ENCODE peak calls at places on chromosome 9, in five cellular contexts. G is prostate gland; T is lower leg skin; B is CD8-positive, alpha-beta T cell; E is foreskin fibroblast. R is an unnamed sample.
A peak's percentile ranks its signal among the peaks of the same experiment; 100 is the strongest.

GRCh38 chr9:73782166-73782565 is 630.5 kb downstream of the ANXA1 start:
- DNase-seq in E (peak; percentile 66), B (no peak), G (no peak), T (no peak), R (no peak)

GRCh38 chr9:70043689-70044449 is at the start of gene MAMDC2:
- DNase-seq in E (peak; percentile 80), B (no peak), T (peak; percentile 93), G (no peak), R (no peak)

GRCh38 chr9:81372628-81373191 is 316.6 kb downstream of the TLE1 start:
- DNase-seq in G (peak; percentile 29), B (no peak), T (no peak), E (no peak), R (no peak)

GRCh38 chr9:130042406-130042930 is 521 bp downstream of the FNBP1 start:
- DNase-seq in T (peak; percentile 87), G (no peak), E (peak; percentile 58), B (peak; percentile 21), R (no peak)

GRCh38 chr9:109477269-109478203 is 20.6 kb downstream of the PTPN3 start:
- DNase-seq in T (no peak), E (no peak), B (no peak), G (no peak), R (no peak)

GRCh38 chr9:112711050-112711689 is 6.7 kb downstream of the INIP start:
- DNase-seq in T (no peak), B (no peak), G (no peak), E (peak; percentile 76), R (peak; percentile 12)

GRCh38 chr9:87076825-87077224 is 129.5 kb upstream of the GAS1 start:
- DNase-seq in B (no peak), G (no peak), T (no peak), E (peak; percentile 42), R (no peak)

GRCh38 chr9:91154686-91155085 is 207.0 kb downstream of the AUH start:
- DNase-seq in E (peak; percentile 58), G (no peak), B (no peak), T (peak; percentile 50), R (no peak)

GRCh38 chr9:108552459-108553040 is 303.2 kb downstream of the ACTL7B start:
- DNase-seq in T (no peak), G (peak; percentile 82), B (no peak), E (no peak), R (no peak)

GRCh38 chr9:3477236-3477834 is 48.5 kb downstream of the RFX3 start:
- DNase-seq in G (no peak), E (no peak), T (no peak), B (no peak), R (no peak)
- H3K4me3 ChIP-seq in G (no peak overlapping the region), E (no peak overlapping the region), T (no peak overlapping the region), B (peak overlapping the region; percentile 13), R (no peak overlapping the region)

GRCh38 chr9:84419203-84419602 is 78.6 kb upstream of the SLC28A3 start:
- DNase-seq in T (no peak), B (no peak), G (no peak), E (no peak), R (no peak)
- TF ChIP-seq CTCF in T (no peak), B (no peak), G (no peak), E (no peak), R (no peak)

GRCh38 chr9:122225323-122226141 is 3.2 kb downstream of the LHX6 start:
- DNase-seq in E (no peak), B (no peak), G (no peak), T (peak; percentile 77), R (no peak)
- H3K4me3 ChIP-seq in E (no peak overlapping the region), B (no peak overlapping the region), G (no peak overlapping the region), T (no peak overlapping the region), R (no peak overlapping the region)

DNA sequence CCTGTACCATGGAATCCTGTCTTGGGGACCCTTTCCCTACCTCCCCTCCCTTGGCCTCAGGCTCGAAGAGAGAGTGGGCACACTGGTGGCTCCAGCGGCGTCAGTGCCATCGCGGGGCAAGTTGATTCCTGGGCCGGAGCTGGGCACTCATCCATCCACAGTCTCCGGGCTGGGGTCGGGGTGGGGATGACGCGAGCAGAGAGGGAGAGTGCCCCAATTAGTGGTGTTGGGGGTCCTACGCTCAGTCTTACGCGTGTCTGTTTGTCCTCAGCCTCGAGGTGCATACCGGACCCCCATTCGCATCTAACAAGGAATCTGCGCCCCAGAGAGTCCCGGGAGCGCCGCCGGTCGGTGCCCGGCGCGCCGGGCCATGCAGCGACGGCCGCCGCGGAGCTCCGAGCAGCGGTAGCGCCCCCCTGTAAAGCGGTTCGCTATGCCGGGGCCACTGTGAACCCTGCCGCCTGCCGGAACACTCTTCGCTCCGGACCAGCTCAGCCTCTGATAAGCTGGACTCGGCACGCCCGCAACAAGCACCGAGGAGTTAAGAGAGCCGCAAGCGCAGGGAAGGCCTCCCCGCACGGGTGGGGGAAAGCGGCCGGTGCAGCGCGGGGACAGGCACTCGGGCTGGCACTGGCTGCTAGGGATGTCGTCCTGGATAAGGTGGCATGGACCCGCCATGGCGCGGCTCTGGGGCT is 724 bp downstream of the NTRK2 start:
- DNase-seq in B (no peak), G (no peak), E (peak; percentile 27), T (peak; percentile 87), R (no peak)
- TF ChIP-seq CTCF in B (no peak), G (no peak), E (no peak), T (no peak), R (no peak)

DNA sequence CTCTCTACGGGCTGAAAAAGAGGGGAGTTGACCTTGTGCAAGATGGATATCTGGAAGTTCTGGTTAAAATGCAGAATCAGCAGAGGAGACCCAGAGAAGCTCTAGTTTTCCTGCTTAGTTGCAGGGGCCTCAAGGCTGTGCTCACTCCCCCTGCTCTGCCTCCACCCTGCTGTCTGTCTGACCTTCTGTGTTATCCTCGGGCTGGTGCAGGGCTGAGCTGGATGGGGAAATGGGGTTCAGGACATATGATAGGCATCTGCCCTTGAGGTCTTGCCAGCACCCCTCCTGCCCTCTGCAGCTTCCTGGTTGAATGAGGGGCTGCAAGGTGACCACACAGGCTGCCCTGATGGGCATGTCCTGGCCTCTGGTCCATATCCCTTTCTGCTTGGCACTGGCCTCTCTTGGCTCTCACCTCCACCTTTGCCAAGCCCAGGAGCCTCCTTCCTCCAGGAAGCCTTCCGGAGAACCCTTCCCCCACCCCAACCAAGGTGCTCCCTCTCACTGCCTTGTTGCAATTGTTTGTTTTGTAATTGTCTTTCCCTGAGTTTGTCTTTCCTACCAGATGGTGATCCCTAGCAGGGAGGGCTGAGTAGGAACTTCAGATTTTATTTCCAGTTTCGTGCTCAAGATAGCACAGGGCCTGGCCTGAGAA is 1.3 kb downstream of the TMEM268 start:
- DNase-seq in B (no peak), E (no peak), G (no peak), T (peak; percentile 81), R (no peak)
- H3K4me3 ChIP-seq in B (peak overlapping the region; percentile 90), E (peak overlapping the region; percentile 76), G (peak overlapping the region; percentile 61), T (peak overlapping the region; percentile 55), R (peak overlapping the region; percentile 62)

GRCh38 chr9:99264070-99264469 is 42.0 kb downstream of the SEC61B start:
- DNase-seq in E (peak; percentile 37), B (no peak), T (no peak), G (no peak), R (no peak)
- TF ChIP-seq CTCF in E (peak; percentile 34), B (no peak), T (no peak), G (no peak), R (peak; percentile 35)

DNA sequence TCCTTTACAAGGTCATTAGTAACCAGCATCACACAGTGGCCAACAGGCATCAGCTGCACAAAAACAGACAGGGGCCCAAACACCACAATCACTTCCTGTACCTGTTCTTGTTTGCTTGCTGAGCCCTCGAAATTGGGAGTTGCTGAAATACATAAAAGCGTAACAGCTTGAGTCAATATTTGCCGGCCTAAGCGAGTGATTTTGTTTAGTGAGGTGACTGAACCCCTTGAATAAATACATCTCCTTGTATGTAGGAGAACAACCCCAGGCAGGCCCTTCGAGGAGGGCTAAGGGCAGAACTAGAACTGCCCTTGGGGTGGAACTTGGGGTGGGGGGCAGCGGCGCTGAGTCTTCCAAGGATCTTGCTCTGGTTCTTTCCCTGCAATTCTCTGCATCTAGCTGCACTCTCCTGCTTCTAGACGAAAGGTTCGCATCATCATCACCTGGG is 502.5 kb downstream of the RASEF start:
- DNase-seq in E (no peak), B (no peak), T (no peak), G (peak; percentile 59), R (no peak)
- H3K4me3 ChIP-seq in E (no peak overlapping the region), B (no peak overlapping the region), T (no peak overlapping the region), G (no peak overlapping the region), R (no peak overlapping the region)

DNA sequence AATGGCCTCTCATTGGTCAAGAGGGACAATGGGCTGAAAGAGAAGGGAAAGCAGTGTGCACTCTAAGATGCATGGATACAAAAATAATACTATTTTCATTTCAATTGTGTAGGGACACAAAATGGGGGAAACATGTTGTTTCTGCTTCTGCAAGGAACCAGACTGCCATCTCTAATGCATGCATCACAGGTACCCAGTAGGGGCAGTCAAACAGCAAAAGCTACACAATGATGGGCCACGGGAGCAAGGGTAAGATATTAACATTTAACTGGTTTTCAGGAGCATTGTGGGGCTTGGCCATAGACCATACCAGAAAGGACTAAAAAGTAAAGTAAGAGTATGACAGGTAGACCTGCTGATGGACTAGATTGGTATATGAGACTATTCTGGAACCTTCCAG is 535.8 kb downstream of the SPATA31D1 start:
- DNase-seq in T (no peak), G (no peak), E (no peak), B (no peak), R (no peak)
- TF ChIP-seq CTCF in T (no peak), G (no peak), E (no peak), B (no peak), R (peak; percentile 7)

GRCh38 chr9:107177243-107177839 is 105.7 kb upstream of the RAD23B start:
- DNase-seq in G (no peak), T (no peak), E (no peak), B (no peak), R (no peak)
- H3K4me3 ChIP-seq in G (no peak overlapping the region), T (no peak overlapping the region), E (no peak overlapping the region), B (no peak overlapping the region), R (no peak overlapping the region)

GRCh38 chr9:20015427-20015931 is 226.6 kb upstream of the SLC24A2 start:
- DNase-seq in G (no peak), E (no peak), T (no peak), B (no peak), R (no peak)

GRCh38 chr9:20022410-20022809 is 233.6 kb upstream of the SLC24A2 start:
- DNase-seq in G (no peak), B (no peak), E (peak; percentile 89), T (no peak), R (peak; percentile 16)

GRCh38 chr9:20012232-20012631 is 223.4 kb upstream of the SLC24A2 start:
- DNase-seq in T (no peak), E (no peak), B (no peak), G (no peak), R (no peak)

GRCh38 chr9:20014168-20014567 is 225.3 kb upstream of the SLC24A2 start:
- DNase-seq in T (no peak), G (no peak), E (no peak), B (no peak), R (no peak)

DNA sequence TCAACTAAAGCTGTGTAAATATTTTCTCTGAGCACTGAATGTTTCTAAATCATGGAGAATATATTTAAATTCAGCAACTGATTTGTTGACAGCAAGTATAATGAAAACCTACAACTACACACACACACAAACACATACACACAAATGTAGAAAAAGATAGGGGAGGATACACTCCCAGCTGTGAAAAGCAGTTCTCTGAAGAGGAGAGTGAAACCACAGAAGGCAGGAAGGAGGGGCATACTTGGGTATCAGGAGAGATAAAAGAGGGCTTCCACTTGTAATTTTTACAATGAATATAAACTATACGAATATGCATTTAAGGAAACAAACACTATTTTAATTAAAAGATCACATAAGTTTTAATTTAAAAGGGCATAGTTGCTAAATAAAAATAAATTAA is 227.8 kb upstream of the SLC24A2 start:
- DNase-seq in G (no peak), E (no peak), T (no peak), B (no peak), R (no peak)
- TF ChIP-seq CTCF in G (no peak), E (no peak), T (no peak), B (no peak), R (no peak)

R was measured in HFF-Myc.